ENCODE peak calls at places on chromosomes 5 and 9, in four cellular contexts. X, E, C and D are unnamed samples.

GRCh38 chr5:16791036-16791705 is 144.9 kb downstream of the MYO10 start:
- DNase-seq in X (peak), E (no peak), C (peak), D (peak)

GRCh38 chr5:135102716-135103696 is 69.0 kb upstream of the PITX1 start:
- DNase-seq in X (no peak), E (no peak), C (no peak), D (no peak)

GRCh38 chr5:11378462-11378861 is 525.8 kb downstream of the CTNND2 start:
- DNase-seq in X (no peak), E (no peak), C (no peak), D (no peak)

GRCh38 chr9:123996731-123997421 is 14.7 kb upstream of the LHX2 start:
- DNase-seq in X (peak), E (no peak), C (no peak), D (no peak)

GRCh38 chr9:23841304-23841703 is 15.3 kb upstream of the ELAVL2 start:
- DNase-seq in X (no peak), E (no peak), C (no peak), D (no peak)

GRCh38 chr5:176529824-176530195 is 7.4 kb downstream of the RNF44 start:
- DNase-seq in X (no peak), E (no peak), C (no peak), D (no peak)

GRCh38 chr9:3138236-3139229 is 294.6 kb upstream of the PUM3 start:
- DNase-seq in X (no peak), E (no peak), C (no peak), D (no peak)

GRCh38 chr5:73540192-73540591 is 25.2 kb downstream of the ANKRA2 start:
- DNase-seq in X (no peak), E (no peak), C (peak), D (no peak)

GRCh38 chr5:79133657-79134451 is 22.2 kb downstream of the BHMT start:
- DNase-seq in X (peak), E (peak), C (peak), D (no peak)

GRCh38 chr5:9170026-9170425 is 375.8 kb downstream of the SEMA5A start:
- DNase-seq in X (no peak), E (no peak), C (no peak), D (no peak)

GRCh38 chr5:33336911-33337620 is 103.7 kb upstream of the TARS1 start:
- DNase-seq in X (no peak), E (no peak), C (no peak), D (no peak)

GRCh38 chr5:39106332-39106731 is 32.1 kb upstream of the RICTOR start:
- DNase-seq in X (no peak), E (no peak), C (no peak), D (no peak)

GRCh38 chr9:82167296-82167695 is 178.7 kb downstream of the SPATA31D1 start:
- DNase-seq in X (no peak), E (no peak), C (no peak), D (no peak)

DNA sequence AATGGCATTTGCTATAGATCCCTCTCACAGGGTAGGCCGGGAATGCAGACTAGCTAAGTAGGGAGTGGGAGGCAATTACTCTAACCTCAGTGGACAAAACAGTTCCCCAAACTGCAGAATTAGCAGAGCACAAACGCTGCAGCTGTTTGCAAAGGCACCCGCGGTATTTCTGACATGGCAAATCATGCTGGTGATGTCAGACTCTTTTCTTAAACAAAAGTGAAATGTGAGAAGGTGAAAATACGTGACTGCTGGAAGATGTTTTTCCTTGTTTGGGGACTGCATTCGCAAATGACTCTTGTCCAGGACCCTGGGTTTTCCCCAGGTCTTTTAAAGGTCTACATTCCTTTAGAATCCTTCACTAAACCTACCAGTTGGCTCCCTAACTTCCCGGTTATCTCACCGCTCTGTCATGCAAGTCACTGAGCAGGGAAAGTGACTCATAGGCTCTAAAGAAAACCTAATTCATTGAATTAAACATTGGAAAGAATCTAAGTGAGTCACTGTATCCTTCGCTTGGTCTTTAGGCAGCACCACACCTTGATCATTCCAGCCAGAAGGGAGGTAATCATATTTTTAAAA is 91.5 kb upstream of the DNAH5 start:
- DNase-seq in X (peak), E (no peak), C (peak), D (no peak)
- TF ChIP-seq POLR2AphosphoS5 in X (no peak), E (no peak), C (peak), D (no peak)

GRCh38 chr5:142957528-142957927 is 187.4 kb downstream of the ARHGAP26 start:
- DNase-seq in X (no peak), E (no peak), C (no peak), D (no peak)
- TF ChIP-seq POLR2AphosphoS5 in X (no peak), E (no peak), C (no peak), D (no peak)

DNA sequence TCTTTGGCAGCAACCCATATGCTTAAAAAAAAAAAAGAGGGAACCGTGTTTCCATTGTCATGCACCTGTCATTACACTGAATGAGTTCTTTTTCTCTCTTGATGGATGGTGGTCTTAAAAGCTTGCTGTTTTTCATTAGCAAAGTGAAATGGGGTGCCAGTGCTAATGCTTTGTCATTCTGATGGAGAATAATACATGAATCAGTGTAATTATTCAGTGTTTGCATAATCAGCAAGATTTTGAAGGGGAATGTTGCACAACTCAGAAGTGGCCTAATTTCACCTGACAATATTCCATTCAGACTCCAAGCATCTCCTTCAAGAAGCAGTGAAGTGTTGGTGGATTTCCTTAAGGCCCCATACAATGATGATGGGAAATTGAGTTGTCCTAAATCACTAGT is 38.1 kb downstream of the MAP1B start:
- DNase-seq in X (no peak), E (no peak), C (no peak), D (no peak)
- TF ChIP-seq POLR2AphosphoS5 in X (no peak), E (no peak), C (no peak), D (no peak)

DNA sequence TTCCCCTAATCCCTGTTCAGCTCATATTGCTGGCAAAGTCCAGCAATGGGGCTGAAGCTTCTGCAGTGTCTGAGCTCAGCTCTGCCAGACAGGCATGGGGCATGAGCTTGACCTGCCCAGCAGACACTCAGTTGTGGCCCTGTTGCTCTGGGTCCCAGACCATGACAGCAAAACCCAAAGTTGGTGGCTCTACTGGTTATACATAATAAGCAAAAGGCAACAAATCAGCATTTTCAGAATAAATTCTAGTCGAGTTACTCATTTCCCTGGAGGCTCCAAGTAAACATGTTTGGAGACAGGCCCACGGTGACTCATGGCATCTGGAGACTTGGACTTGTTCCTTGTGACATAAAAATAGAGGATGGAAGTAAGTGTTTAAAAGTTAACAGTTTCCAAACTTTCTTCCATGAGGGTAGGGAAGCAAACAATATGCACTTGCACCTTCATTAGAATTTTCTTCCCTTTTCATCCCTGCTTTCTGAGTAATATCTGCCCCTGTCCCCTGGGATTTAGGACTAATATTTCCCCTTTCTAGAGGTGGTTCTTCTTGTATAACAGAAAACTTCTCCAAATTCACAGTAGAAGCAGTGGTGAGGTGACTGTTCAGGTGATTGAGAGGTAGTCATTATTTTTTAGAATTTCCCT is 60.1 kb upstream of the SLC2A8 start:
- DNase-seq in X (no peak), E (peak), C (peak), D (no peak)
- TF ChIP-seq POLR2AphosphoS5 in X (no peak), E (peak), C (peak), D (no peak)

GRCh38 chr9:75065513-75065912 is 22.4 kb downstream of the NMRK1 start:
- DNase-seq in X (no peak), E (no peak), C (no peak), D (no peak)

GRCh38 chr9:75069171-75069570 is 18.8 kb downstream of the NMRK1 start:
- DNase-seq in X (no peak), E (no peak), C (no peak), D (no peak)

GRCh38 chr9:75064307-75065025 is 23.5 kb downstream of the NMRK1 start:
- DNase-seq in X (no peak), E (no peak), C (no peak), D (no peak)

GRCh38 chr9:75071530-75072122 is 16.3 kb downstream of the NMRK1 start:
- DNase-seq in X (no peak), E (no peak), C (no peak), D (no peak)

GRCh38 chr9:75067894-75068293 is 20.1 kb downstream of the NMRK1 start:
- DNase-seq in X (no peak), E (no peak), C (no peak), D (no peak)
- TF ChIP-seq POLR2AphosphoS5 in X (no peak), E (no peak), C (no peak), D (no peak)

DNA sequence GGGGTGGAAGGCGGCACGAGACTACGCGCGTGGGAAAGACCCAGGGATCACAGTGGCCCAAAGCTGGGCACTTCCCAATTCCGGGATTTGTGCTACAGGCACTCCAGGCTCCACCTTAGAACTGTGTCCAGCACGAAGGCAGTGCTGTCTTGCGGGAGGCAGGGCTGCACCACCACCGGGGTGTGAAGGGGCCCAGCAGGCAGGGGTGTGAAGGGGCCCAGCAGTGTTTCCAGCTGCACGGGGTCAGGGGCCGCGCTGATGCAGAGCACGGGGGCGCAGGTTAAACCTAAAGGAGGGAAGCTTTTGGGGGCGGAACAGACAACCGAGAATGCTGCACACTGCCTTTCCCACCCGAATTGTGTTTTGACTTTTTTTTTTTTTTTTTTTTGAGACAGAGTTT is 1.1 kb upstream of the PDCD6 start:
- DNase-seq in X (no peak), E (no peak), C (no peak), D (no peak)
- TF ChIP-seq POLR2AphosphoS5 in X (no peak), E (no peak), C (no peak), D (no peak)

DNA sequence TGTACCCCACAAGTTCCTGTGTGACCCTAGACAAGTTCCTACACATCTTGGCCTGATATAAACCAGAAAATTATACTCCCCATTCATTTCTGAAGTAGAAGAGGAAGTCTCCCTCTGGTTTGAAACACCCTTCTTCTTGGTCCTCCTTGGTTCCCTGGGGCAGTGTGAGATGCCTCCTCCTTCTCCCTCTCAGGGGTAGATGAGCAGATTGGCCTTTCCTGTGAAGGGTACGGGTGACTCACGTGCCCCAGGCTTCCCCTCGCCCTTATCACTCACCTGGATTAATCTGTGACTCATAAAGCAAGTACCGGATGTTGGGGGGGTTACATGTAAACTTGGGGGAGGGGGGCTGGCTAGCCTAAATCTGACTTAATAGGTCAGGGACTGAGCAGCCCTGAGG is 11.1 kb upstream of the AQP3 start:
- DNase-seq in X (no peak), E (no peak), C (no peak), D (no peak)
- TF ChIP-seq POLR2AphosphoS5 in X (no peak), E (no peak), C (no peak), D (no peak)

DNA sequence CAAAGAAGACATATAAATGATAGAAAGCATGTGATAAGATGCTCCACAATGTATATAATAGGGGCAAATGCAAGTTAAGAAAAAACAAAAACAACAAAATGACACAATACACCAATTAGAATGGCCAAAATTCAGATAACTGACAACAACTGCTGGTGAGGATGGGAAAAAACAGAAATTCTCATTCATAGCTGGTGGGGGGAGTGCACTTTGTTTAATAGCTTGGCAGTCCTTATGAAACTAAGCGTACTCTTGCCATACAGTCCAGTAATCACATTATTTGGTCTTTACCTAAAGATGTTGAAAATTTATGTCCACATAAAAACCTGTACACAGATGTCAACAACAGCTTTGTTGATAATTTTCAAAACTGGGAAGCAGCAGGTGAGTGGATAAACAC is 791.1 kb upstream of the CDH10 start:
- DNase-seq in X (no peak), E (no peak), C (no peak), D (no peak)
- TF ChIP-seq POLR2AphosphoS5 in X (peak), E (no peak), C (no peak), D (no peak)